ENCODE peak calls at places on chromosomes 3 and 15, in seven cellular contexts. E is uterus, S is ovary, C is stomach, I is breast epithelium, F is upper lobe of left lung, H is heart left ventricle. K is an unnamed sample.

GRCh38 chr15:91385301-91385700 is 285.2 kb downstream of the SV2B start:
- DNase-seq in E (no peak), S (no peak), C (no peak), I (no peak), F (peak; percentile 22), H (no peak), K (no peak)

GRCh38 chr3:63877737-63878393 is 14.2 kb downstream of the ATXN7 start:
- DNase-seq in E (no peak), S (no peak), C (no peak), I (no peak), F (no peak), H (no peak), K (no peak)

GRCh38 chr15:44713006-44713966 is 2.0 kb downstream of the B2M start:
- DNase-seq in E (no peak), S (no peak), C (no peak), I (no peak), F (no peak), H (no peak), K (no peak)

GRCh38 chr3:193240850-193241706 is at the start of gene PLAAT1:
- DNase-seq in E (peak; percentile 60), S (peak; percentile 70), C (peak; percentile 75), I (peak; percentile 29), F (peak; percentile 49), H (peak; percentile 73), K (peak; percentile 47)

GRCh38 chr3:153130312-153130977 is 31.6 kb upstream of the RAP2B start:
- DNase-seq in E (no peak), S (no peak), C (no peak), I (no peak), F (no peak), H (no peak), K (no peak)

GRCh38 chr3:194396897-194397756 is 1.9 kb downstream of the GP5 start:
- DNase-seq in E (no peak), S (peak; percentile 60), C (no peak), I (no peak), F (no peak), H (no peak), K (no peak)

GRCh38 chr3:37387462-37387861 is 213.1 kb upstream of the LRRFIP2 start:
- DNase-seq in E (no peak), S (no peak), C (no peak), I (no peak), F (no peak), H (no peak), K (no peak)

GRCh38 chr3:9503283-9503682 is 50.3 kb downstream of the LHFPL4 start:
- DNase-seq in E (peak; percentile 58), S (peak; percentile 76), C (peak; percentile 81), I (peak; percentile 27), F (peak; percentile 68), H (peak; percentile 27), K (peak; percentile 76)

GRCh38 chr3:183212565-183212964 is 40.5 kb upstream of the B3GNT5 start:
- DNase-seq in E (no peak), S (no peak), C (no peak), I (no peak), F (peak; percentile 31), H (peak; percentile 40), K (no peak)

GRCh38 chr3:64440498-64440897 is 215.2 kb upstream of the PRICKLE2 start:
- DNase-seq in E (no peak), S (no peak), C (peak; percentile 70), I (peak; percentile 34), F (peak; percentile 83), H (no peak), K (no peak)

GRCh38 chr15:91929509-91929908 is 76.0 kb downstream of the SLCO3A1 start:
- DNase-seq in E (peak; percentile 46), S (no peak), C (no peak), I (no peak), F (no peak), H (no peak), K (no peak)

GRCh38 chr3:138943724-138944131 is 3.2 kb downstream of the FOXL2 start:
- DNase-seq in E (no peak), S (no peak), C (no peak), I (no peak), F (no peak), H (no peak), K (no peak)

GRCh38 chr3:113628788-113629187 is 67.7 kb downstream of the USF3 start:
- DNase-seq in E (no peak), S (no peak), C (no peak), I (no peak), F (no peak), H (no peak), K (no peak)

GRCh38 chr3:69250014-69250413 is 127.6 kb upstream of the LMOD3 start:
- DNase-seq in E (no peak), S (no peak), C (peak; percentile 66), I (no peak), F (no peak), H (no peak), K (no peak)

GRCh38 chr3:71109241-71109976 is 474.1 kb downstream of the FOXP1 start:
- DNase-seq in E (no peak), S (no peak), C (no peak), I (no peak), F (no peak), H (no peak), K (no peak)

GRCh38 chr15:52651114-52651513 is 28.1 kb downstream of the ATOSA start:
- DNase-seq in E (no peak), S (no peak), C (no peak), I (no peak), F (no peak), H (no peak), K (no peak)

GRCh38 chr3:126553284-126553811 is 5.4 kb downstream of the C3orf22 start:
- DNase-seq in E (peak; percentile 3), S (peak; percentile 19), C (peak; percentile 17), I (peak; percentile 9), F (peak; percentile 10), H (no peak), K (peak; percentile 24)

GRCh38 chr3:192916455-192917257 is 1.0 kb downstream of the MB21D2 start:
- DNase-seq in E (peak; percentile 61), S (peak; percentile 72), C (peak; percentile 63), I (peak; percentile 52), F (peak; percentile 63), H (peak; percentile 77), K (peak; percentile 78)

GRCh38 chr3:40097507-40098117 is 211.9 kb upstream of the EIF1B start:
- DNase-seq in E (no peak), S (no peak), C (no peak), I (no peak), F (no peak), H (no peak), K (no peak)

GRCh38 chr3:152300029-152300764 is 31.5 kb downstream of the MBNL1 start:
- DNase-seq in E (no peak), S (no peak), C (no peak), I (no peak), F (no peak), H (no peak), K (no peak)

GRCh38 chr3:44050867-44051266 is 190.8 kb upstream of the TOPAZ1 start:
- DNase-seq in E (no peak), S (no peak), C (no peak), I (no peak), F (no peak), H (no peak), K (no peak)

GRCh38 chr3:49955636-49956035 is 15.7 kb downstream of the RBM6 start:
- DNase-seq in E (no peak), S (no peak), C (no peak), I (no peak), F (no peak), H (no peak), K (no peak)

GRCh38 chr3:188853896-188854295 is 317.9 kb upstream of the TPRG1 start:
- DNase-seq in E (no peak), S (no peak), C (no peak), I (no peak), F (no peak), H (no peak), K (no peak)

GRCh38 chr3:187616307-187616939 is 53.8 kb downstream of the SST start:
- DNase-seq in E (no peak), S (peak; percentile 57), C (peak; percentile 58), I (no peak), F (peak; percentile 47), H (peak; percentile 14), K (no peak)

GRCh38 chr15:60708684-60709083 is 229.7 kb upstream of the ICE2 start:
- DNase-seq in E (no peak), S (no peak), C (no peak), I (no peak), F (no peak), H (no peak), K (no peak)

GRCh38 chr15:65095011-65095746 is 18.6 kb downstream of the KBTBD13 start:
- DNase-seq in E (no peak), S (no peak), C (no peak), I (no peak), F (no peak), H (no peak), K (no peak)

GRCh38 chr3:128484404-128485282 is 8.4 kb downstream of the GATA2 start:
- DNase-seq in E (peak; percentile 45), S (no peak), C (no peak), I (no peak), F (no peak), H (no peak), K (no peak)

GRCh38 chr3:99641480-99641879 is 3.1 kb downstream of the COL8A1 start:
- DNase-seq in E (no peak), S (no peak), C (no peak), I (no peak), F (no peak), H (no peak), K (no peak)
- TF ChIP-seq CTCF in E (no peak), S (no peak), C (no peak), I (no peak), F (no peak), H (no peak), K (no peak)

DNA sequence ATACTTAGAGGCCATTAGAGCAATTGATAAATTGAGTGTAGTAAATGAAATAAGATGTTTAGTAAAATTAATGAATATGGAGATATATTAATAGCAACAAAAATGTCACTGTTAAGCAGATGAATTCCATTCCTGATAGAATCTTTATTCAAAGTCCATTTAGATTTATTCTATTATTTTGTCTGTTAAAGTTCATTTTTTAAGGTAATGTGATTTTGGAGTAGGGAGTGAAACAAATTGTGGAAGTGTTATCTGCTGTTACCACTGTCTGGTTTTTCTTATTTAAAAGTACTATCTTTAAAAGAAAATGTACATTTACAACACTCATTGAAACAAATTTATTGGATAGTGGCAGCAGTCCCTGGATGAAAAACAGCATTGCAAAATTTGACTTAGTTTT is 70.4 kb downstream of the PPM1L start:
- DNase-seq in E (no peak), S (no peak), C (no peak), I (no peak), F (no peak), H (no peak), K (no peak)
- TF ChIP-seq POLR2A in E (no peak), S (no peak), C (no peak), I (no peak), F (no peak), H (no peak), K (no peak)

GRCh38 chr15:36601497-36601932 is 22.1 kb downstream of the CDIN1 start:
- DNase-seq in E (peak; percentile 80), S (no peak), C (no peak), I (no peak), F (no peak), H (peak; percentile 73), K (no peak)
- H3K4me3 ChIP-seq in E (no peak overlapping the region), S (no peak overlapping the region), C (no peak overlapping the region), I (no peak overlapping the region), F (no peak overlapping the region), H (no peak overlapping the region), K (no peak overlapping the region)

DNA sequence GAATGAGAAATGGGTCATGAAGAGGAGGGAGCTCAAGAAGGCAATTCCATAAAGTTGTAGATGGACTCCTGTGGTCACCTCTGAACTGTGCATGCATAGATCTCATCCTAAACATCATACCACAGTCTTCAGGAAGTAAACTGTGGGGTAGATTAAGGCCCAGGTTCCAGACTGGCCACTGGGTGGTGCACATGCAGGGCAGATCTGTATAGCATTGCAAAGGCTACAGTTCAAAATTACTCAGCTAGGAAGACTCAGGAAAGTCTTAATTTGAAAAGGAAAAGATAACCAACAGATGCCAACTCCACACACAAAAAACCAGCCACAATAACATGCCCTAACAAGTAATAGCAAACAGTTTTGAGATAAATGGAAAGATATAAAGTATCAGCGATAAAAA is 20.3 kb downstream of the KY start:
- DNase-seq in E (no peak), S (no peak), C (peak; percentile 24), I (no peak), F (no peak), H (no peak), K (peak; percentile 19)
- TF ChIP-seq CTCF in E (no peak), S (no peak), C (no peak), I (no peak), F (no peak), H (no peak), K (no peak)

K was measured in Peyer's patch.